ENCODE peak calls at places on chromosome 1, in five cellular contexts. W, N, A, O and Q are unnamed samples.

GRCh38 chr1:180027949-180028445 is 73.4 kb downstream of the CEP350 start:
- DNase-seq in W (peak; percentile 45), N (no peak), A (no peak), O (no peak), Q (peak; percentile 29)

GRCh38 chr1:182446033-182446669 is 3.8 kb upstream of the RGSL1 start:
- DNase-seq in W (peak; percentile 54), N (peak; percentile 16), A (peak; percentile 80), O (peak; percentile 51), Q (peak; percentile 67)

GRCh38 chr1:173329747-173330146 is 122.6 kb upstream of the TNFSF4 start:
- DNase-seq in W (peak; percentile 2), N (no peak), A (no peak), O (no peak), Q (no peak)

GRCh38 chr1:167090289-167090942 is at the start of gene GPA33:
- DNase-seq in W (no peak), N (peak; percentile 88), A (no peak), O (peak; percentile 75), Q (no peak)

GRCh38 chr1:110542730-110543129 is 23.8 kb upstream of the KCNA10 start:
- DNase-seq in W (peak; percentile 50), N (no peak), A (peak; percentile 81), O (peak; percentile 60), Q (peak; percentile 67)

GRCh38 chr1:219798283-219799030 is 129.9 kb downstream of the SLC30A10 start:
- DNase-seq in W (no peak), N (no peak), A (no peak), O (no peak), Q (peak; percentile 15)

GRCh38 chr1:89548486-89548857 is 23.8 kb downstream of the LRRC8B start:
- DNase-seq in W (no peak), N (no peak), A (no peak), O (no peak), Q (no peak)

GRCh38 chr1:67031121-67031520 is 22.8 kb downstream of the SLC35D1 start:
- DNase-seq in W (no peak), N (no peak), A (no peak), O (no peak), Q (no peak)

GRCh38 chr1:56758135-56758534 is 61.1 kb downstream of the FYB2 start:
- DNase-seq in W (no peak), N (peak; percentile 27), A (peak; percentile 78), O (peak; percentile 25), Q (no peak)

GRCh38 chr1:204350857-204351573 is 8.7 kb downstream of the PLEKHA6 start:
- DNase-seq in W (peak; percentile 86), N (peak; percentile 72), A (no peak), O (no peak), Q (peak; percentile 91)

GRCh38 chr1:183730107-183730724 is 74.7 kb upstream of the RGL1 start:
- DNase-seq in W (no peak), N (no peak), A (no peak), O (no peak), Q (no peak)

GRCh38 chr1:11492235-11492634 is 13.3 kb downstream of the DISP3 start:
- DNase-seq in W (no peak), N (no peak), A (no peak), O (no peak), Q (no peak)

GRCh38 chr1:65793359-65793732 is 651 bp downstream of the PDE4B start:
- DNase-seq in W (peak; percentile 18), N (no peak), A (no peak), O (no peak), Q (peak; percentile 26)

GRCh38 chr1:42240964-42241755 is 76.6 kb upstream of the GUCA2A start:
- DNase-seq in W (peak; percentile 11), N (no peak), A (peak; percentile 19), O (no peak), Q (peak; percentile 15)

GRCh38 chr1:7613851-7614205 is 157.3 kb upstream of the VAMP3 start:
- DNase-seq in W (no peak), N (no peak), A (no peak), O (no peak), Q (no peak)

GRCh38 chr1:230542054-230542453 is 100.2 kb upstream of the COG2 start:
- DNase-seq in W (no peak), N (no peak), A (no peak), O (no peak), Q (no peak)

GRCh38 chr1:192489748-192490147 is 85.8 kb upstream of the RGS1 start:
- DNase-seq in W (peak; percentile 72), N (peak; percentile 41), A (peak; percentile 44), O (no peak), Q (peak; percentile 77)

GRCh38 chr1:205930698-205931330 is 12.4 kb downstream of the SLC26A9 start:
- DNase-seq in W (no peak), N (no peak), A (no peak), O (no peak), Q (no peak)

GRCh38 chr1:212313616-212314015 is 28.4 kb downstream of the PPP2R5A start:
- DNase-seq in W (no peak), N (no peak), A (no peak), O (no peak), Q (peak; percentile 34)